ENCODE peak calls at places on chromosomes 5 and 9, in ten cellular contexts. Y, D, H, U, Z, Q, L, A, M and I are unnamed samples.

GRCh38 chr5:36915653-36916052 is 39.1 kb downstream of the NIPBL start:
- DNase-seq in Y (no peak), D (no peak), H (no peak), U (no peak), Z (no peak), Q (peak), L (no peak), A (no peak), M (no peak), I (peak)

GRCh38 chr5:90366972-90367371 is 42.6 kb downstream of the CETN3 start:
- DNase-seq in Y (no peak), D (no peak), H (no peak), U (no peak), Z (no peak), Q (no peak), L (no peak), A (no peak), M (no peak), I (no peak)

GRCh38 chr5:68070641-68071191 is 144.8 kb upstream of the PIK3R1 start:
- DNase-seq in Y (no peak), D (no peak), H (no peak), U (no peak), Z (no peak), Q (peak), L (no peak), A (no peak), M (no peak), I (peak)

GRCh38 chr9:86645303-86645702 is 291.1 kb upstream of the TUT7 start:
- DNase-seq in Y (no peak), D (no peak), H (no peak), U (no peak), Z (no peak), Q (no peak), L (no peak), A (no peak), M (no peak), I (no peak)

GRCh38 chr5:141850786-141851185 is 27.4 kb downstream of the PCDH1 start:
- DNase-seq in Y (peak), D (no peak), H (no peak), U (no peak), Z (no peak), Q (no peak), L (no peak), A (no peak), M (no peak), I (no peak)

GRCh38 chr5:118984602-118985001 is 3.7 kb downstream of the DTWD2 start:
- DNase-seq in Y (no peak), D (no peak), H (peak), U (no peak), Z (peak), Q (peak), L (peak), A (no peak), M (no peak), I (peak)

GRCh38 chr9:129140397-129141065 is 29.3 kb downstream of the PTPA start:
- DNase-seq in Y (peak), D (peak), H (peak), U (no peak), Z (peak), Q (no peak), L (peak), A (no peak), M (peak), I (peak)

GRCh38 chr5:5294429-5294828 is 128.0 kb upstream of the ICE1 start:
- DNase-seq in Y (no peak), D (no peak), H (no peak), U (no peak), Z (no peak), Q (no peak), L (no peak), A (no peak), M (no peak), I (no peak)

GRCh38 chr5:156475831-156476551 is 149.0 kb downstream of the SGCD start:
- DNase-seq in Y (no peak), D (no peak), H (peak), U (no peak), Z (peak), Q (peak), L (peak), A (no peak), M (no peak), I (peak)

GRCh38 chr9:87497604-87498045 is at the start of gene DAPK1:
- DNase-seq in Y (peak), D (peak), H (peak), U (peak), Z (peak), Q (peak), L (no peak), A (peak), M (peak), I (peak)

GRCh38 chr5:469752-470483 is 26.9 kb downstream of the EXOC3 start:
- DNase-seq in Y (peak), D (peak), H (no peak), U (peak), Z (no peak), Q (no peak), L (no peak), A (no peak), M (no peak), I (no peak)

GRCh38 chr5:9707766-9708462 is 77.8 kb upstream of the TAS2R1 start:
- DNase-seq in Y (no peak), D (no peak), H (no peak), U (no peak), Z (no peak), Q (no peak), L (peak), A (no peak), M (no peak), I (no peak)

GRCh38 chr5:124871299-124871698 is 124.9 kb upstream of the ZNF608 start:
- DNase-seq in Y (no peak), D (no peak), H (peak), U (no peak), Z (no peak), Q (peak), L (no peak), A (no peak), M (no peak), I (peak)

GRCh38 chr9:93657331-93658111 is 81.1 kb downstream of the PHF2 start:
- DNase-seq in Y (peak), D (peak), H (no peak), U (peak), Z (no peak), Q (no peak), L (no peak), A (no peak), M (no peak), I (no peak)

GRCh38 chr5:1919750-1920149 is 37.0 kb upstream of the IRX4 start:
- DNase-seq in Y (no peak), D (no peak), H (no peak), U (no peak), Z (no peak), Q (no peak), L (no peak), A (no peak), M (no peak), I (no peak)

GRCh38 chr9:38437193-38437823 is 13.1 kb upstream of the IGFBPL1 start:
- DNase-seq in Y (no peak), D (no peak), H (peak), U (no peak), Z (peak), Q (peak), L (peak), A (no peak), M (no peak), I (no peak)

GRCh38 chr5:2523180-2523579 is 228.3 kb downstream of the IRX2 start:
- DNase-seq in Y (no peak), D (no peak), H (no peak), U (no peak), Z (no peak), Q (no peak), L (no peak), A (no peak), M (no peak), I (no peak)

GRCh38 chr9:96874947-96875459 is 20.7 kb upstream of the ZNF782 start:
- DNase-seq in Y (no peak), D (no peak), H (peak), U (no peak), Z (peak), Q (peak), L (no peak), A (peak), M (peak), I (peak)

GRCh38 chr5:145996135-145996534 is 59.8 kb downstream of the SH3RF2 start:
- DNase-seq in Y (no peak), D (no peak), H (no peak), U (no peak), Z (peak), Q (no peak), L (no peak), A (no peak), M (no peak), I (no peak)

GRCh38 chr9:113590991-113591898 is 127.7 kb downstream of the RGS3 start:
- DNase-seq in Y (peak), D (peak), H (peak), U (peak), Z (peak), Q (peak), L (peak), A (no peak), M (peak), I (peak)

GRCh38 chr9:37801287-37801850 is 772 bp downstream of the DCAF10 start:
- DNase-seq in Y (peak), D (peak), H (no peak), U (peak), Z (peak), Q (peak), L (peak), A (no peak), M (no peak), I (peak)

GRCh38 chr9:122217640-122218039 is 11.1 kb downstream of the LHX6 start:
- DNase-seq in Y (no peak), D (no peak), H (no peak), U (no peak), Z (no peak), Q (no peak), L (no peak), A (no peak), M (no peak), I (no peak)

GRCh38 chr5:169637856-169638190 is 748 bp downstream of the DOCK2 start:
- DNase-seq in Y (no peak), D (no peak), H (no peak), U (peak), Z (no peak), Q (no peak), L (no peak), A (no peak), M (no peak), I (no peak)

GRCh38 chr9:86948153-86948929 is 1.0 kb upstream of the GAS1 start:
- DNase-seq in Y (peak), D (peak), H (peak), U (peak), Z (peak), Q (peak), L (peak), A (peak), M (peak), I (peak)

DNA sequence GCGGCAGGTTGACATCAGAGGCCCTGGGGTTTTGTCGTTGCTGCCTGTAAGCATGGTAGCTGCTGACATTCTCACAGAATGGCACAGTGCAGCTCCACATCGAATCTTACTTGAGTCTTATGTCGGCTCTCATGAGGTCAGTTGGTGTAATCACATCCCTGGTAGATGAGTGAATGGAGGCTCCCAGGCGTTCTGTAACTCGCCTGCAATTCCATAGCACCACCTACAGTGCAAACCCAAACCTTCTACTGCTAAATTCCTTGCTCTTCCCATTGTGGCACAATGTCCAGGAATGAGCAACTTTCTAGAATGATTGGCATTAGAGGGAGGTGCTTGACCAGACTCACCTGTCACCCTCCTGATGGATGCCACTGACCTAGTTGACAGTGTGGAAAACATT is 578.4 kb downstream of the CCDC171 start:
- DNase-seq in Y (no peak), D (no peak), H (peak), U (no peak), Z (peak), Q (peak), L (peak), A (no peak), M (no peak), I (peak)
- TF ChIP-seq CTCF in Y (no peak), D (no peak), H (peak), U (no peak), Z (peak), Q (peak), L (peak), A (peak), M (no peak), I (peak)

DNA sequence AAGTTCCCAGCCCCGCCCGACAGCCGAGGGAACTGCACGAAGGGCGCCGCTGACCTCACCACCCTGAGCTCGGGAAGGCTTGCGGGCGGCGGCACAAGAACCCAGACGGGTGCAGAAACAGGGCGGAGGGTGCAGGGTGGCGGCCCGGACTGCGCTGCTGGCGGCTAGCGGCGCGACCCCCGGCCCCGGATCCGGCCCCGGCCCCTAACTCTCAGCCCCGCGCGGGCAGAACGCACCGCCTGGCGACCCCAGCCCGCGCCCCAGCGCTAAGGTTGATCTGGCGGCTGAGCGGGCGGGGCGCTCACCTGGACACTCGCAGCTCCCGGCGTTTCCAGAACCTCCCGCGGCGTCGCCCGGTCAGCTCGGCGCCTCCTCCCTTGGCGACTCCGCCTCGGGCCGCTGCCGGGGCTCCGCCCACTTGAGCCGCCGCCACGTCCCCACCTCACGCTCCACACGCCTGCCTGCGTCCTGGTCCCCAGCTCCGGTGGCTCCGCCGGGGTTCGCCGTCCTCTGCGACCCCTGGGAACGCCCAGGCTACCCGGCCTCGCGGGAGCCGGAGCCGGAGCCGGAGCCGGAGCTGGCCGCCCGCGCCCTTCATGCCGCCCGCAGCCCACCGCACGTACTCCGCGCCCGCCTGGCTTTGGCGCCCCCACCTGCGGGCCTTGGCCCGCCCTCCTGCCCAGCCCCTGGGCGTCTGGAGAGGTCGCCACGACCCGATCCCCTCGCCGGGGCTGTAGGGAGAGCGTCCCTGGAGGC is at the start of gene P4HA2:
- DNase-seq in Y (peak), D (peak), H (peak), U (peak), Z (peak), Q (peak), L (peak), A (peak), M (peak), I (peak)
- TF ChIP-seq CTCF in Y (no peak), D (peak), H (no peak), U (no peak), Z (no peak), Q (peak), L (peak), A (peak), M (no peak), I (no peak)

GRCh38 chr5:122156724-122157325 is 27.5 kb downstream of the ZNF474 start:
- DNase-seq in Y (no peak), D (no peak), H (peak), U (no peak), Z (peak), Q (peak), L (peak), A (peak), M (peak), I (peak)
- TF ChIP-seq CTCF in Y (no peak), D (peak), H (peak), U (peak), Z (peak), Q (peak), L (peak), A (peak), M (peak), I (peak)

GRCh38 chr9:131233556-131233955 is 42.8 kb downstream of the FAM78A start:
- DNase-seq in Y (no peak), D (no peak), H (no peak), U (no peak), Z (no peak), Q (no peak), L (no peak), A (no peak), M (no peak), I (no peak)

GRCh38 chr9:131235480-131235851 is 40.8 kb downstream of the FAM78A start:
- DNase-seq in Y (no peak), D (no peak), H (no peak), U (no peak), Z (no peak), Q (no peak), L (no peak), A (no peak), M (no peak), I (no peak)

GRCh38 chr9:131233989-131234388 is 42.3 kb downstream of the FAM78A start:
- DNase-seq in Y (no peak), D (no peak), H (no peak), U (no peak), Z (no peak), Q (no peak), L (no peak), A (no peak), M (no peak), I (no peak)

GRCh38 chr9:131236161-131236560 is 40.1 kb downstream of the FAM78A start:
- DNase-seq in Y (no peak), D (no peak), H (no peak), U (no peak), Z (no peak), Q (no peak), L (no peak), A (no peak), M (no peak), I (no peak)

GRCh38 chr9:131234799-131235479 is 41.4 kb downstream of the FAM78A start:
- DNase-seq in Y (no peak), D (no peak), H (no peak), U (no peak), Z (no peak), Q (no peak), L (no peak), A (no peak), M (no peak), I (no peak)
- TF ChIP-seq CTCF in Y (no peak), D (no peak), H (no peak), U (no peak), Z (no peak), Q (no peak), L (no peak), A (no peak), M (no peak), I (no peak)

GRCh38 chr9:16921855-16922254 is 51.4 kb upstream of the BNC2 start:
- DNase-seq in Y (no peak), D (no peak), H (peak), U (no peak), Z (peak), Q (peak), L (peak), A (peak), M (no peak), I (peak)
- TF ChIP-seq CTCF in Y (no peak), D (no peak), H (peak), U (no peak), Z (peak), Q (no peak), L (no peak), A (no peak), M (no peak), I (peak)

DNA sequence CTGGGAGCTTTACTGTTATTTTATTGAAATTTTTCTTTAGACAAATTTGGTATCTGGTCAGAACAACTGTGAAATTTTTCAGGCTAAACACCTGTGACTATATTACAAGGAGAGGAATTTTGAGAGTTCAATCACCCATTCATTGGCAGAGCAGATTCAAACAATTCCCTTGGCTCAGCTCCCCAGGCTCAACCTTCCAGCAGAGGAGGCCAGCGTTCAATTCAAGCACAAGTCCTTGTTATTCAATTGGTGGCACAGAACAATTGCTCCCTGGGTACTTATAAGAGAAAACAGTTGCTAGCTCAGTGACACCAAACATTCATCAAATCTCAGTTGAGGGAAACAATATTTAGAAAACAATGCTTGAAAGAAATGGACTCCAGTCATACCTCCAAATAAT is 83.3 kb downstream of the SUSD1 start:
- DNase-seq in Y (peak), D (no peak), H (peak), U (no peak), Z (peak), Q (peak), L (peak), A (no peak), M (no peak), I (peak)
- TF ChIP-seq CTCF in Y (no peak), D (peak), H (peak), U (peak), Z (peak), Q (peak), L (peak), A (peak), M (no peak), I (peak)

DNA sequence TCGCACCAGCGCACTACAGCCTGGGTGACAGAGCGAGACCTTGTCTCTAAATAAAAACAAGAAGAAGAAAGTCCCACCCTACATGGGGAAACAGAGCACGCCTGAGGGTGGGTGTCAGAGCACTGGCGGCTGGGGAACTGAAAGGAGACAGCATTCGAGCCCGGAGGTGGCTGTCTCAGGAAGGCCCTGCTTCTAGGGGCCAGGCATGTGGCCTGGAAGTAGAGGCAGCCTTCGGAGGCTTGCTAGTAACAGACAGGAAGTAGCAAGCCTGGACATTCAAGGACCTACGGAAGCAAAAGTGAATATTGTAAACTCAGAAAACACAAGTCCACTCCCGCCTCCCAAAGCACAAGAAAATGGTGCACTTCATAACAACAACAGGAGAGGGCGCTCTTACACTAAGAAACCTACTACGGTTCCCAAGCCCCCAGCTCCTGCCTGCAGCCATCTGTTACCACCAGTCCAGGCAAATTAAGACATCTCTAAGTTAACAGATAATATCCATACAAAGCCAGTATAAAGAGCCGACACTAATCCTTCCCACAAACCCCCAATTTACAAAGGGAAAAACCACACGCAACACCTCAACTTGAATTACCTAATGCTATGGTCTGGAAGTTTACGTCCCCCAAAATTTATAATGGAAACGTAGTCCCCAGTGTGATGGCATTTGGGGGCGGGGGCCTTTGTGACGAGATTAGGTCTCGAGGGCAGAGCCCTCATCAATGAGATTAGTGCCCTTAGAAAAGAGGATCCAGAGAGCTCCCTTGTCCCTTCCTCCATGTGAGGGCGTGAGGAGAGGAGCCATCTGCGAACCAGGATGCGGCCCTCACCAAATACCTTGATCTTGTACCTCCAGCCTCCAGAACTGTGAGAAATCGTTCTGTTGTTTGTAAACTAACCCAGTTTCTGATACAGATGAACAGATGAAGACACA is 7.7 kb downstream of the RASGEF1C start:
- DNase-seq in Y (peak), D (no peak), H (no peak), U (no peak), Z (peak), Q (peak), L (no peak), A (peak), M (no peak), I (peak)
- TF ChIP-seq CTCF in Y (peak), D (peak), H (peak), U (no peak), Z (peak), Q (peak), L (peak), A (peak), M (peak), I (peak)